ENCODE peak calls at places on chromosomes 2 and 18, in six cellular contexts. J is fibroblast of lung, R is IMR-90, W is endothelial cell of umbilical vein, S is GM23248, X is colonic mucosa. N is an unnamed sample. For H3K4me1, the result is how much of the 10 kb centered on the place peaks cover.

GRCh38 chr2:31666878-31667277 is 86.1 kb upstream of the SRD5A2 start:
- DNase-seq in J (no peak), X (no peak), W (no peak), R (no peak), S (no peak), N (no peak)

GRCh38 chr2:60998628-60999545 is 18.6 kb upstream of the PEX13 start:
- DNase-seq in W (peak), S (peak), X (no peak), J (peak), R (peak), N (no peak)

GRCh38 chr2:216412022-216412999 is at the start of gene SMARCAL1:
- DNase-seq in X (peak), R (peak), J (peak), W (peak), S (peak), N (peak)

GRCh38 chr18:10410472-10411300 is 43.7 kb upstream of the APCDD1 start:
- DNase-seq in R (no peak), S (no peak), W (no peak), X (no peak), J (no peak), N (no peak)

GRCh38 chr2:33033524-33034150 is 86.9 kb downstream of the LTBP1 start:
- DNase-seq in J (peak), S (peak), W (peak), R (peak), X (no peak), N (no peak)

GRCh38 chr2:169683425-169684134 is 10.6 kb downstream of the CFAP210 start:
- DNase-seq in R (no peak), S (no peak), W (no peak), J (no peak), X (no peak), N (no peak)

GRCh38 chr2:235493775-235494715 is at the start of gene AGAP1:
- DNase-seq in J (peak), S (peak), R (peak), X (peak), W (peak), N (peak)

GRCh38 chr2:242032780-242033656 is 163.5 kb downstream of the RTP5 start:
- DNase-seq in S (no peak), W (no peak), X (peak), R (no peak), J (no peak), N (no peak)

GRCh38 chr2:231861538-231861937 is 64.7 kb downstream of the NPPC start:
- DNase-seq in X (no peak), W (no peak), J (no peak), S (no peak), R (no peak), N (no peak)

GRCh38 chr18:6414723-6415362 is at the start of gene L3MBTL4:
- DNase-seq in X (peak), S (peak), J (no peak), R (no peak), W (no peak), N (peak)

DNA sequence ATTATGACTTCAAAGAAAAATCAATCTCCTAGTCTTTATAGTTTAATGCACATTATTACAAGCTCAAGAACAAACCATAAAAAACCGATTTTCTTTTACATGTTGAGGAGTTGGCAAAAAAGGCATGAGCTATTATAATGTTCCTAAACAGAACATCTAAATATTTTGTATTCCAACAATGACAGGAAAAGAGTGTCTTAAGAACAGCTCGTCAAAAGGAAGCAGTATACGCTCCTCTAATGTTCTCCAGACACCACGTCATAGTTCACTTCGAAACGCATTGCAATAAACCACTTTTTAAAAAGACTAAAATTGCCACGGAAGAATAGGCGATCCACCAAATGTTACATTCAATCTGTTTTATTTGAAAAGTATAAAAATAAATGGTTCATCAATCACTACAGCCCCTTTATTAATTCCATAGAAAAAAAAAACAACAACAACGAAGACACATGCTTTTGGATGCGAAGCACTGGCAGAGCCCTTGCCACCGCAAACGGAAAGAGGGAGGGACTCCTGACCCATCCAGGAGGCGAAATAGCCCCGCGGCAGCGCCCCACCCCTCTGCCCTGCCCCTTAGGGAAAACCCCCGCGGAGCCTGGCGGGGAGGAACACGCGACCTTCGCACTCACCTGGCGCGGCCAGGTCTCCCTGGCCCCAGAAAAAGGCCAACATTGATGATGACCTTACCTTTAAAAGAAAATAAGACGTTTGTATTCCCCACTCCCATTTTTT is 45.8 kb downstream of the MBP start:
- DNase-seq in R (no peak), W (peak), J (peak), X (peak), S (peak), N (no peak)
- H3K4me3 ChIP-seq in R (no peak), W (peak), J (peak), X (peak), S (peak), N (peak)

DNA sequence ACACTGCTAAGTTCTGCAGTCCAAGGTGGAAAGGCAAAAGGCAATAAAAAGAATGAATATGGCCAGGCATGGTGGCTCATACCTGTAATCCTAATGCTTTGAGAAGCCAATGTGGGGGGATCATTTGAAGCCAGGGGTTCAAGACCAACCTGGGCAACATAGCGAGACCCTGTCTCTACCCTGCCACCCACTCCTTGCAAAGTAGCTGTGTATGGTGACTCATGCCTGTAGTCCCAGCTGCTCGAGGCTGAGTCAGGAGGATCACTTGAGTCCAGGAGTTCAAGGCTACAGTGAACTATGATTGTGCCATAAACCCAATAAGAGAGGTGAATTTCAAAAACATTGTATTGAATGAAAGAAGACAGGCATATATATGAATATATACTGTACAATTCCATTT is 2.4 kb downstream of the MYL12B start:
- DNase-seq in X (no peak), R (peak), J (no peak), W (no peak), S (peak), N (no peak)
- H3K4me1 ChIP-seq in X (under half), R (under half), J (under half), W (half or more), S (half or more), N (under half)

DNA sequence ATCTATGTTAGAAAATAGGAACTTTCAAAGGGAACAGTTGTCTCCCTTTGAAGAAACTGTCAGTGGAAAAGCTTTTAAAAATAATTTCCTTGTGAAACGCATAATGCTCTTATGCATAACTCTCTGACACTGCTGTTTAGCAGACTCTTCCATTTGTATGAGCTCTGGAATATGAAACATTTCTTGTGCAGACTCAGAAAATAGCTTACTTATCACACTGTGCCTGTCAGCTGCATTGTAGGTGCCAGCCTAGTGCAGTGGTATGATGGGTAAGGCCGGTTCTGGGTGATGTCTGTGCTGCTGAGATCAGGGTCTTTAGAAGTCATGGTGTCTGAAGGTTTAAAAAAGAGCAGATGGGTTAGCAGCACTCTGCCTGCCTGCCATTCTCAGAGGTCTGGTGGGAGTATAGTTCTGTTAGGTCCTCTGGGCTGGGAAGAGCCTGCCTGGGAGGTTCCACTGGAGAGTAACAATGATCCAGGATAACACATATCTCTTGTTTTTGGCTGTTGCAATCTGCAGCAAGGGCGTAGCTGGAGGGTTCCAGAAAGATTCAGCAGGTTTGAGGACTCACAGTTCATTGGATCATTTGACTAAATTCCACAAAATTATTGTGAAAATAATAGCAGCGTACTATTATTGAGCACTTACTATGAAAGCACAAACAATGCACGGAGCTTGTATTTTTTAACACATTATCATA is 283.2 kb upstream of the MEX3C start:
- DNase-seq in J (no peak), S (no peak), R (no peak), W (no peak), X (no peak), N (no peak)
- H3K9ac ChIP-seq in J (no peak), S (no peak), R (no peak), W (no peak), X (no peak), N (no peak)

DNA sequence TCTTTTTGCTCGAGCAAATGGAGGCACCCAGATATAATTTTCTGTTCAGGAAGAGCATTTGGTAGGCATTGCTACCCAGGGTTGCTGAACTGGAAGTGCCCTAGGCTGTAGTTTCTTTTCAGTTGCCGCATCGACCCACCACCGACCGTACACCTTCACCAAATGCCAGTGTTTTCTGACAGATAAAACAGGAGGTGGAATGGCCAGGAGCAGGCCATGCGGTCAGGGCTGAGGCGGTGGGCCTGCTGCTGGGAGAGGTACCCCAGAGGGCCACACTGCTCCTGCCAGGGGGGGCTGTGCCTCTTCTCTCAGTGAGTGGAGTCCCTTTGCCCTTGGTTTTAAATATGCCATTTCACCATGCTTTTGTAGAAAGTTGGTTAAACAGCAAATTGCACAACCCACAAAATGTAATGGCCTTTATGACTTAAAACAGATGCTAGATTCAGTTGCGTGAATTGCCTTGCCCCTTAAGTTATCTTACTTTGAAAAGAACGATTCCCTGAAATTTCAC is 36.5 kb downstream of the TSHZ1 start:
- DNase-seq in S (peak), R (peak), X (no peak), J (peak), W (no peak), N (no peak)
- H3K4me3 ChIP-seq in S (peak), R (peak), X (peak), J (peak), W (peak), N (peak)

GRCh38 chr2:106127776-106128268 is 66.3 kb downstream of the UXS1 start:
- DNase-seq in J (no peak), W (no peak), S (no peak), X (no peak), R (no peak), N (no peak)

GRCh38 chr2:106126295-106126694 is 67.8 kb downstream of the UXS1 start:
- DNase-seq in R (no peak), J (no peak), W (no peak), S (no peak), X (no peak), N (no peak)

GRCh38 chr2:106129150-106129549 is 65.0 kb downstream of the UXS1 start:
- DNase-seq in W (no peak), J (no peak), R (no peak), S (no peak), X (no peak), N (no peak)

GRCh38 chr2:106126705-106127281 is 67.3 kb downstream of the UXS1 start:
- DNase-seq in X (no peak), W (no peak), J (no peak), R (no peak), S (no peak), N (no peak)

GRCh38 chr2:106127282-106127771 is 66.8 kb downstream of the UXS1 start:
- DNase-seq in X (peak), W (no peak), S (peak), R (peak), J (peak), N (no peak)
- H3K4me1 ChIP-seq in X (under half), W (under half), S (under half), R (under half), J (under half), N (under half)

GRCh38 chr2:48315847-48316194 is 214.1 kb upstream of the STON1 start:
- DNase-seq in S (peak), X (peak), W (peak), J (no peak), R (no peak), N (no peak)
- H3K9ac ChIP-seq in S (peak), X (peak), W (peak), J (peak), R (peak), N (peak)

DNA sequence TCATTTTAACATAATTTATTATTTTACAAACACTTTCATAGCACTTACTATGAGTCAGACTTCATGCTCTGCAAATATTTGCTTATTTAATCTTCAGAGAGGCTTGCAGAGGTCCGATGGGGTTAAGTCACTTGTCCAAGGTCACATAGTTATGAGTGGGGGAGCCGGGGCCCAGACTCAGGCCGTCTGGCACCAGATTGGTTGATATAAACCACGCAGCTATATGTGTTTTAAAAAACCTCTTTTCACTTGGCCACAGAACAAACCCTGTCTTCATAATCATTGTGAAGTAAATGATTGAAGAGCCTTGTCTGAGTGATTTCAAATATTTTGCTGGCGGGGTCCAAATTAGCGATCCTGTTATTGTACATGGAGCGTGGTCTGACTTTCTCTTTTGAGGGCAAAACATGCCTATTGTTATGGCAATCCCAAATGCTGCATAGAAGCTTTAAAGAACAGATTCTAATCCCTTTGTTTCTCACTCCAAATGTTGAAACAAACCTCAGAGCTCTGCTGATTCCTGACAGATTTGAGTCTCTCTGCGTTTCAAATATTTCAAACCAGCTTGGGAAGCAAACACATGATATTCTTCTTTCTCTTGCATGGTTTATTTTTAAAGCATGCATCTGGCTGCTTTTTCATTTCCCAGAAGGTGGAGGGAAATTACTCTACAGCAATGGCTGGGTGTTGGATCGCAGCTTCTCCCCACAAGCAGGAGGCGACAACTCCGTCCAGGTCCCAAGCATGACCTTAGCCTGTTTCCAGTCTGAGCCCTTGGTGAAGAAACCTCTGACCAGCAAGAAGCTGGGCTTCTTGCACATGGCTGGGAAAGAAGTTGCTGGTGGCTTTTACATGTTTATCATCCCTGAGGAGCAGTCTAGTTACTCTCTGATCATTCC is 142.4 kb downstream of the DDX1 start:
- DNase-seq in J (peak), X (no peak), W (peak), S (peak), R (peak), N (no peak)
- H3K4me3 ChIP-seq in J (no peak), X (no peak), W (no peak), S (peak), R (no peak), N (no peak)